ENCODE peak calls at places on chromosome 5, in five cellular contexts. B, W, O, F and A are unnamed samples.

GRCh38 chr5:19492861-19493260 is 495.1 kb downstream of the CDH18 start:
- DNase-seq in B (no peak), W (no peak), O (no peak), F (no peak), A (no peak)

GRCh38 chr5:80608730-80609129 is 38.6 kb upstream of the ANKRD34B start:
- DNase-seq in B (no peak), W (no peak), O (no peak), F (no peak), A (no peak)

GRCh38 chr5:113612060-113612496 is 98.6 kb downstream of the YTHDC2 start:
- DNase-seq in B (no peak), W (no peak), O (no peak), F (no peak), A (no peak)

GRCh38 chr5:132411382-132411925 is 41.9 kb downstream of the SLC22A5 start:
- DNase-seq in B (peak; percentile 46), W (no peak), O (peak; percentile 38), F (peak; percentile 47), A (peak; percentile 52)

GRCh38 chr5:53084856-53085255 is 24.7 kb downstream of the MOCS2 start:
- DNase-seq in B (no peak), W (no peak), O (no peak), F (no peak), A (no peak)

GRCh38 chr5:173456751-173457171 is 128.5 kb upstream of the STC2 start:
- DNase-seq in B (no peak), W (no peak), O (no peak), F (no peak), A (no peak)

GRCh38 chr5:56102885-56103284 is 108.1 kb upstream of the IL6ST start:
- DNase-seq in B (no peak), W (no peak), O (no peak), F (no peak), A (no peak)

GRCh38 chr5:31502506-31502905 is 29.4 kb downstream of the DROSHA start:
- DNase-seq in B (no peak), W (no peak), O (no peak), F (no peak), A (no peak)

GRCh38 chr5:3191585-3191984 is 404.0 kb upstream of the IRX1 start:
- DNase-seq in B (no peak), W (no peak), O (no peak), F (no peak), A (no peak)

DNA sequence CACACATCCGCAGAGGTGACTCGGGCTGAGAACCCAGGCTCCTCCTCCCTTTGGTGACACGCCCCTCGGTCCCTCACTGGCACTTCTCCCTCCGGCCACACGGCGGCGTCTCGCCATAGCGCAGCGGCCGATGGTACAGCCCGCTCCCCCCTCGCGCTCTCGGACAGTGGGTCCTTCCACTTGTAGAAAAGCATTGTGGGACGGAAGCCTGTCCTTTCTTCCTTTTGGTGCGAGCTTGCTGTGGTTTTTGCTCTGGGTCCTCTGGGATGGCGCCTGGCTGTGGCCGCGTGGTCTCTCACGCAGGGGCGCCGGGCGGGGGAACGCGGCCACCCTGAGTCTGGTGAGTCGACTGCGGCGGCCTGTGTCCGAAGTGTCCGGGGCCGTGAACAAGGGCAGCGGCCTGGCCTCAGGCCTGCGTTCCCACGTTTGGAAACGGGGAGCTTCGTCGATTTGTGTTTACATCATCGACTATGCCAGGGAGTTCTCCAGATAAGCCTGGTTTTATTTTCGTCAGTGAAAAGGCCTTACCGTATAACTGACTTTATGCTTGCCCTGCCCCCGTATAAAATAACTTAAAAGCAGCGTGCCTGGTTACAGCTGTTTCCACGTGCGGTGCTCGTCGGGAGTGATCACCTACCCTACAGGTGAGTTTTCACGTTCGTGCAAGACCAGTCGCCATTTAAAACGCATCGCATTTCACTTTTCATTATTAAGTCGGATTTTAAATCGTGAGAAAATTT is 258.3 kb downstream of the EPB41L4A start:
- DNase-seq in B (peak; percentile 95), W (peak; percentile 97), O (peak; percentile 90), F (peak; percentile 91), A (peak; percentile 93)
- TF ChIP-seq POLR2A in B (peak; percentile 77), W (peak; percentile 77), O (peak; percentile 85), F (no peak), A (peak; percentile 96)

GRCh38 chr5:41346609-41347008 is 133.3 kb upstream of the C6 start:
- DNase-seq in B (no peak), W (no peak), O (no peak), F (no peak), A (no peak)
- TF ChIP-seq CTCF in B (no peak), W (no peak), O (peak; percentile 10), F (no peak), A (peak; percentile 20)

GRCh38 chr5:5481206-5481605 is 58.7 kb downstream of the ICE1 start:
- DNase-seq in B (no peak), W (no peak), O (no peak), F (no peak), A (no peak)
- H3K4me3 ChIP-seq in B (no peak overlapping the region), W (no peak overlapping the region), O (no peak overlapping the region), F (no peak overlapping the region), A (no peak overlapping the region)

GRCh38 chr5:37370550-37370863 is 399 bp downstream of the NUP155 start:
- DNase-seq in B (no peak), W (no peak), O (no peak), F (no peak), A (no peak)

GRCh38 chr5:37375091-37375490 is 4.0 kb upstream of the WDR70 start:
- DNase-seq in B (no peak), W (no peak), O (no peak), F (no peak), A (no peak)

GRCh38 chr5:37370864-37371726 is at the start of gene NUP155:
- DNase-seq in B (peak; percentile 91), W (peak; percentile 96), O (peak; percentile 91), F (peak; percentile 88), A (peak; percentile 93)
- TF ChIP-seq POLR2A in B (peak; percentile 71), W (peak; percentile 38), O (peak; percentile 42), F (no peak), A (no peak)

GRCh38 chr5:159258361-159258760 is 4.7 kb upstream of the UBLCP1 start:
- DNase-seq in B (no peak), W (no peak), O (no peak), F (no peak), A (no peak)
- TF ChIP-seq CTCF in B (no peak), W (no peak), O (no peak), F (no peak), A (no peak)

GRCh38 chr5:67696446-67696845 is 499.8 kb upstream of the CD180 start:
- DNase-seq in B (no peak), W (no peak), O (no peak), F (no peak), A (no peak)

GRCh38 chr5:67699560-67699959 is 503.0 kb upstream of the CD180 start:
- DNase-seq in B (no peak), W (no peak), O (no peak), F (no peak), A (no peak)

DNA sequence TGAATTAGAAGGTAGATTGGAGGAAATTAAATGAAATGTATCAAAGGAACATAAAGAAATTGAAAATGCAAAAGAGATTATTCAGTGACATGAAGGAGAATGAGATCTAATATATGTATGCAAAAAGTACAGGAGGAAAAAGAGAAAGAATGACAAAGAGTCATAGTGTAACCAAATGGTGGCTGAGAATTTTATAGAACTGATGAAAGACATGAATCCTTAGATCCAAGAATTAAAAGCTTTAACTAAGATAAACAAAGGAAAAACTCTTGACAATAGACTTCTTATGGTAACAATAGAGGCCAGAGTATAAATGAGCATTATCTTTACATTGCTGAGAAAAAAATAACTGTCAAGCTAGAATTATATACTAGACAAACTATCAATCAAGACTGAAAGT is 505.4 kb upstream of the CD180 start:
- DNase-seq in B (no peak), W (no peak), O (no peak), F (no peak), A (no peak)
- H3K4me3 ChIP-seq in B (no peak overlapping the region), W (no peak overlapping the region), O (no peak overlapping the region), F (no peak overlapping the region), A (no peak overlapping the region)

GRCh38 chr5:77398896-77399295 is 93.2 kb downstream of the WDR41 start:
- DNase-seq in B (no peak), W (no peak), O (no peak), F (no peak), A (no peak)
- TF ChIP-seq POLR2A in B (no peak), W (no peak), O (no peak), F (no peak), A (no peak)

GRCh38 chr5:137891849-137892248 is 2.6 kb downstream of the PKD2L2 start:
- DNase-seq in B (no peak), W (no peak), O (no peak), F (no peak), A (no peak)
- TF ChIP-seq CTCF in B (no peak), W (no peak), O (no peak), F (no peak), A (no peak)